ENCODE peak calls at places on chromosomes 12 and 14, in seven cellular contexts. R is activated CD8-positive, alpha-beta memory T cell treated with anti-CD3 and anti-CD28 coated beads, Interleukin-2, amount 10 ng/mL, durations not matched to agents 7 days and 5 days; O is activated CD4-positive, alpha-beta T cell treated with anti-CD3 and anti-CD28 coated beads for 36 hours; K is sciatic nerve; C is lower lobe of right lung; S is foreskin keratinocyte; T is aorta. M is an unnamed sample.

GRCh38 chr14:102695172-102695569 is 82.1 kb upstream of the TRAF3 start:
- ATAC-seq in R (no peak), O (no peak), K (no peak), C (no peak), S (no peak), T (no peak), M (no peak)

GRCh38 chr14:94129111-94129757 is at the start of gene IFI27L2:
- ATAC-seq in R (peak), O (peak), K (peak), C (peak), S (peak), T (peak), M (peak)

GRCh38 chr14:22096511-22096890 is 422.9 kb upstream of the OR4E1 start:
- ATAC-seq in R (peak), O (peak), K (no peak), C (no peak), S (no peak), T (no peak), M (no peak)

GRCh38 chr12:62400135-62400534 is 66.5 kb upstream of the MON2 start:
- ATAC-seq in R (no peak), O (no peak), K (no peak), C (no peak), S (peak), T (no peak), M (no peak)

GRCh38 chr12:46415552-46415951 is 43.0 kb upstream of the SLC38A2 start:
- ATAC-seq in R (no peak), O (no peak), K (peak), C (no peak), S (no peak), T (peak), M (no peak)

GRCh38 chr12:128863957-128864356 is 10.7 kb downstream of the GLT1D1 start:
- ATAC-seq in R (no peak), O (no peak), K (no peak), C (no peak), S (no peak), T (no peak), M (peak)

GRCh38 chr12:93563807-93564538 is 8.5 kb upstream of the SOCS2 start:
- ATAC-seq in R (peak), O (no peak), K (peak), C (peak), S (no peak), T (no peak), M (peak)

GRCh38 chr14:22333408-22334274 is 255.4 kb downstream of the DAD1 start:
- ATAC-seq in R (no peak), O (no peak), K (no peak), C (peak), S (peak), T (no peak), M (peak)

GRCh38 chr12:120093592-120094355 is 22.8 kb downstream of the RAB35 start:
- ATAC-seq in R (peak), O (no peak), K (peak), C (no peak), S (no peak), T (peak), M (peak)

GRCh38 chr12:68981536-68981935 is 48.6 kb upstream of the CPM start:
- ATAC-seq in R (no peak), O (no peak), K (no peak), C (no peak), S (no peak), T (no peak), M (no peak)

GRCh38 chr12:89949457-89950195 is 241.0 kb upstream of the ATP2B1 start:
- ATAC-seq in R (peak), O (peak), K (no peak), C (peak), S (peak), T (peak), M (peak)

GRCh38 chr12:115261691-115262398 is 577.9 kb upstream of the TBX3 start:
- ATAC-seq in R (no peak), O (no peak), K (no peak), C (no peak), S (no peak), T (no peak), M (no peak)

GRCh38 chr12:115489253-115489652 is 788.2 kb downstream of the MED13L start:
- ATAC-seq in R (no peak), O (no peak), K (no peak), C (no peak), S (no peak), T (no peak), M (no peak)

GRCh38 chr12:12007713-12008231 is 63.0 kb upstream of the BCL2L14 start:
- ATAC-seq in R (no peak), O (no peak), K (no peak), C (no peak), S (no peak), T (no peak), M (no peak)

GRCh38 chr12:14356147-14356546 is 9.3 kb upstream of the ATF7IP start:
- ATAC-seq in R (no peak), O (no peak), K (no peak), C (no peak), S (no peak), T (no peak), M (no peak)

GRCh38 chr12:52356031-52356761 is 11.1 kb downstream of the KRT85 start:
- ATAC-seq in R (no peak), O (no peak), K (no peak), C (peak), S (no peak), T (no peak), M (no peak)

GRCh38 chr12:121061831-121062230 is 22.8 kb upstream of the OASL start:
- ATAC-seq in R (no peak), O (no peak), K (peak), C (no peak), S (no peak), T (no peak), M (no peak)

GRCh38 chr12:20404576-20405346 is 36.4 kb downstream of the PDE3A start:
- ATAC-seq in R (no peak), O (no peak), K (peak), C (peak), S (no peak), T (peak), M (no peak)

GRCh38 chr12:95218852-95219171 is 1.2 kb downstream of the VEZT start:
- ATAC-seq in R (peak), O (peak), K (no peak), C (no peak), S (no peak), T (no peak), M (no peak)

GRCh38 chr12:56614627-56615026 is 15.5 kb downstream of the BAZ2A start:
- ATAC-seq in R (no peak), O (no peak), K (no peak), C (no peak), S (no peak), T (no peak), M (no peak)

GRCh38 chr12:116604883-116605641 is 45.9 kb downstream of the MAP1LC3B2 start:
- ATAC-seq in R (no peak), O (no peak), K (peak), C (no peak), S (no peak), T (peak), M (no peak)

GRCh38 chr12:92908108-92908507 is 21.0 kb downstream of the EEA1 start:
- ATAC-seq in R (peak), O (peak), K (no peak), C (no peak), S (no peak), T (no peak), M (no peak)

GRCh38 chr12:69123311-69123710 is 116.1 kb upstream of the CPSF6 start:
- ATAC-seq in R (no peak), O (no peak), K (no peak), C (peak), S (no peak), T (no peak), M (no peak)

GRCh38 chr12:106303202-106303820 is 778 bp downstream of the TCP11L2 start:
- ATAC-seq in R (peak), O (peak), K (peak), C (peak), S (peak), T (peak), M (peak)

GRCh38 chr14:32703246-32703645 is 235.4 kb upstream of the NPAS3 start:
- ATAC-seq in R (no peak), O (no peak), K (peak), C (no peak), S (no peak), T (peak), M (no peak)

GRCh38 chr12:80761818-80762217 is 45.1 kb downstream of the MYF5 start:
- ATAC-seq in R (no peak), O (no peak), K (no peak), C (no peak), S (no peak), T (no peak), M (no peak)

GRCh38 chr12:10102322-10102721 is 3.5 kb upstream of the CLEC1A start:
- ATAC-seq in R (no peak), O (no peak), K (no peak), C (peak), S (no peak), T (peak), M (no peak)

GRCh38 chr14:96796851-96797187 is 363 bp upstream of the VRK1 start:
- ATAC-seq in R (no peak), O (no peak), K (no peak), C (no peak), S (no peak), T (no peak), M (no peak)

GRCh38 chr12:47273191-47273626 is 193.4 kb upstream of the AMIGO2 start:
- ATAC-seq in R (no peak), O (no peak), K (no peak), C (no peak), S (no peak), T (no peak), M (no peak)

M was measured in esophagus mucosa.